ENCODE peak calls at places on chromosomes 7 and 10, in six cellular contexts. U, E, V, Z, F and N are unnamed samples.

GRCh38 chr7:134905375-134905774 is 80.9 kb upstream of the AGBL3 start:
- DNase-seq in Z (peak; percentile 88), E (peak; percentile 81), U (peak; percentile 82), F (no peak), V (peak; percentile 68), N (no peak)

GRCh38 chr10:87659571-87660483 is at the start of gene PAPSS2:
- DNase-seq in E (peak; percentile 66), U (peak; percentile 46), V (peak; percentile 59), F (peak; percentile 73), Z (peak; percentile 81), N (peak; percentile 66)

GRCh38 chr10:42974693-42975002 is 102.2 kb upstream of the RET start:
- DNase-seq in E (no peak), U (no peak), V (no peak), Z (peak; percentile 55), F (no peak), N (no peak)

GRCh38 chr10:43249151-43249961 is 17.5 kb downstream of the RASGEF1A start:
- DNase-seq in V (peak; percentile 6), F (peak; percentile 8), E (no peak), U (no peak), Z (peak; percentile 52), N (peak; percentile 50)

GRCh38 chr10:75611081-75611971 is 179.9 kb downstream of the LRMDA start:
- DNase-seq in Z (no peak), U (no peak), F (no peak), V (no peak), E (no peak), N (no peak)

GRCh38 chr7:5450549-5451327 is 27.1 kb upstream of the TNRC18 start:
- DNase-seq in F (peak; percentile 55), Z (no peak), E (peak; percentile 29), V (peak; percentile 65), U (no peak), N (peak; percentile 56)

GRCh38 chr10:23481351-23481961 is 42.6 kb downstream of the OTUD1 start:
- DNase-seq in E (no peak), U (no peak), Z (no peak), F (no peak), V (no peak), N (no peak)

GRCh38 chr7:32062150-32062549 is 8.1 kb downstream of the PDE1C start:
- DNase-seq in F (no peak), U (peak; percentile 64), V (peak; percentile 27), E (no peak), Z (peak; percentile 82), N (peak; percentile 59)

GRCh38 chr7:38628630-38629385 is 2.4 kb downstream of the AMPH start:
- DNase-seq in U (no peak), F (no peak), V (no peak), Z (no peak), E (no peak), N (no peak)

GRCh38 chr7:38637957-38638356 is 6.8 kb upstream of the AMPH start:
- DNase-seq in F (no peak), E (no peak), V (no peak), Z (no peak), U (no peak), N (no peak)

GRCh38 chr7:38629621-38630020 is 1.6 kb downstream of the AMPH start:
- DNase-seq in V (no peak), U (no peak), F (no peak), Z (no peak), E (no peak), N (no peak)

GRCh38 chr7:38630720-38631673 is at the start of gene AMPH:
- DNase-seq in F (peak; percentile 36), V (peak; percentile 65), Z (no peak), E (peak; percentile 9), U (peak; percentile 17), N (peak; percentile 26)

GRCh38 chr7:38632411-38632810 is 1.2 kb upstream of the AMPH start:
- DNase-seq in E (no peak), F (no peak), U (no peak), Z (no peak), V (no peak), N (no peak)
- TF ChIP-seq CTCF in E (peak; percentile 11), F (no peak), U (no peak), Z (no peak), V (no peak), N (no peak)

GRCh38 chr7:91266067-91266930 is 2.1 kb downstream of the FZD1 start:
- DNase-seq in F (peak; percentile 26), U (peak; percentile 28), Z (peak; percentile 83), E (no peak), V (no peak), N (peak; percentile 17)

GRCh38 chr7:91264924-91265681 is 870 bp downstream of the FZD1 start:
- DNase-seq in V (peak; percentile 47), F (peak; percentile 49), U (peak; percentile 79), Z (peak; percentile 82), E (no peak), N (peak; percentile 62)

GRCh38 chr7:91266931-91267557 is 2.8 kb downstream of the FZD1 start:
- DNase-seq in F (no peak), V (no peak), U (no peak), Z (no peak), E (no peak), N (no peak)

GRCh38 chr7:91265693-91266066 is 1.4 kb downstream of the FZD1 start:
- DNase-seq in U (peak; percentile 41), E (no peak), V (no peak), F (no peak), Z (peak; percentile 68), N (peak; percentile 62)

GRCh38 chr7:91267558-91267955 is 3.3 kb downstream of the FZD1 start:
- DNase-seq in U (peak; percentile 44), Z (no peak), F (no peak), E (no peak), V (no peak), N (no peak)
- H3K4me3 ChIP-seq in U (peak overlapping the region; percentile 25), Z (peak overlapping the region; percentile 95), F (no peak overlapping the region), E (peak overlapping the region; percentile 23), V (peak overlapping the region; percentile 15), N (peak overlapping the region; percentile 75)

DNA sequence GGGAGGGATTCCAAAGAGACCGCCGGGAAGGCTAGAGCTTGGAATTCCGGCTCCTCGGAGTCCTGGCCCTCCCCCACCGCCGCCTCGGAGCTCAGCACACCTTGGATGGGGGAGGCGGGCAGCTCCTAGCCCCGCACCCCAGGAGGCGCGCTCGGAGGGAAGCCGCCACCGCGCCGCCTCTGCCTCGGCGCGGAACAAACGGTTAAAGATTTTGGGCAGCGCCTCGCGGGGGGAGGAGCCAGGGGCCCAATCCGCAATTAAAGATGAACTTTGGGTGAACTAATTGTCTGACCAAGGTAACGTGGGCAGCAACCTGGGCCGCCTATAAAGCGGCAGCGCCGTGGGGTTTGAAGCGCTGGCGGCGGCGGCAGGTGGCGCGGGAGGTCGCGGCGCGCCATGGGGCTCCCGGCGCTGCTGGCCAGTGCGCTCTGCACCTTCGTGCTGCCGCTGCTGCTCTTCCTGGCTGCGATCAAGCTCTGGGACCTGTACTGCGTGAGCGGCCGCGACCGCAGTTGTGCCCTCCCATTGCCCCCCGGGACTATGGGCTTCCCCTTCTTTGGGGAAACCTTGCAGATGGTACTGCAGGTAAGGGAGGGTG is at the start of gene CYP26A1:
- DNase-seq in E (no peak), Z (no peak), F (no peak), U (peak; percentile 45), V (no peak), N (peak; percentile 65)
- H3K27me3 ChIP-seq in E (peaks cover 70% of the 10 kb centered on the region), Z (no peaks in the 10 kb centered on the region), F (peaks cover 41% of the 10 kb centered on the region), U (peaks cover 42% of the 10 kb centered on the region), V (peaks cover 29% of the 10 kb centered on the region), N (peaks cover 21% of the 10 kb centered on the region)

GRCh38 chr7:150357277-150357676 is 11.3 kb upstream of the REPIN1 start:
- DNase-seq in Z (peak; percentile 41), U (no peak), F (no peak), E (no peak), V (no peak), N (no peak)

GRCh38 chr7:150358433-150358832 is 10.2 kb upstream of the REPIN1 start:
- DNase-seq in Z (peak; percentile 2), F (no peak), V (no peak), E (no peak), U (no peak), N (no peak)

GRCh38 chr7:150356265-150356897 is 12.2 kb upstream of the REPIN1 start:
- DNase-seq in V (no peak), U (no peak), F (no peak), Z (peak; percentile 5), E (no peak), N (no peak)

GRCh38 chr7:150359007-150359917 is 9.4 kb upstream of the REPIN1 start:
- DNase-seq in E (no peak), V (no peak), F (no peak), Z (peak; percentile 7), U (no peak), N (no peak)

GRCh38 chr7:150357771-150358427 is 10.7 kb upstream of the REPIN1 start:
- DNase-seq in F (no peak), Z (peak; percentile 23), E (no peak), U (peak; percentile 59), V (no peak), N (no peak)
- TF ChIP-seq CTCF in F (no peak), Z (no peak), E (no peak), U (peak; percentile 16), V (no peak), N (no peak)

GRCh38 chr7:85186521-85187241 is at the start of gene SEMA3D:
- DNase-seq in Z (peak; percentile 87), E (peak; percentile 57), F (peak; percentile 76), U (peak; percentile 86), V (peak; percentile 56), N (peak; percentile 87)
- H3K4me3 ChIP-seq in Z (peak within 1 kb of the TSS; percentile 69), E (peak within 1 kb of the TSS; percentile 72), F (no peak within 1 kb of the TSS), U (peak within 1 kb of the TSS; percentile 88), V (peak within 1 kb of the TSS; percentile 40), N (peak within 1 kb of the TSS; percentile 11)

GRCh38 chr7:132245539-132245938 is 330.7 kb downstream of the PLXNA4 start:
- DNase-seq in V (no peak), U (no peak), E (no peak), F (no peak), Z (no peak), N (no peak)

GRCh38 chr7:132242192-132242812 is 334.0 kb downstream of the PLXNA4 start:
- DNase-seq in E (no peak), V (no peak), U (no peak), F (no peak), Z (no peak), N (no peak)

GRCh38 chr7:132244917-132245480 is 331.3 kb downstream of the PLXNA4 start:
- DNase-seq in V (no peak), F (no peak), Z (no peak), E (no peak), U (no peak), N (no peak)

GRCh38 chr7:132240821-132241422 is 335.3 kb downstream of the PLXNA4 start:
- DNase-seq in V (no peak), U (no peak), Z (no peak), E (no peak), F (no peak), N (no peak)

GRCh38 chr7:132243463-132243862 is 332.8 kb downstream of the PLXNA4 start:
- DNase-seq in U (no peak), E (no peak), V (no peak), F (no peak), Z (no peak), N (no peak)
- H3K27me3 ChIP-seq in U (no peaks in the 10 kb centered on the region), E (no peaks in the 10 kb centered on the region), V (no peaks in the 10 kb centered on the region), F (no peaks in the 10 kb centered on the region), Z (no peaks in the 10 kb centered on the region), N (no peaks in the 10 kb centered on the region)

DNA sequence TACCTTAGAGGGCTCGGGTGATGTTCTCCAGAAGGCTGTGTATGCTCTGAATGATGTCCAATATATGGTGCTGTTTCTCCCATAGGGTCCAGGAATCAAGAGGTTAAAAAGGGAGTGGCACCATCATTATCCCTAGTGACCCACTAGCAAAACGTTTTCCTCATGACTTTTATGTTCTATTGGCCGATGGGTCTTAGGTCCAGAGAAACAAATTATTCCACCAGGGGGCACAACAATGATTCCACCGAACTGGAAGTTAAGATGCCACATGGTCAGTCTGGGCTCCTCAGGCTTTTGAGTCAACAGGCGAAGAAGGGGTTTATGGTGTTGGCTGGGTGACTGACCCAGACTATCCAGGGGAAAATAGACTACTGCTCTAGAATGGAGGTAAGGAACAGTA is 256.1 kb downstream of the COBL start:
- DNase-seq in Z (no peak), U (no peak), V (no peak), F (no peak), E (no peak), N (no peak)
- TF ChIP-seq CTCF in Z (no peak), U (no peak), V (no peak), F (no peak), E (peak; percentile 18), N (no peak)